ENCODE peak calls at places on chromosomes 12 and 14, in nine cellular contexts. J is gastrocnemius medialis; S is GDM1; U is body of pancreas; H is stimulated activated CD4-positive, alpha-beta T cell treated with anti-CD3 and anti-CD28 coated beads, Interleukin-2, amount 100 ng/mL, for 24 hours; V is Caco-2; B is tibial artery; Z is GM04504; P is right lobe of liver. X is an unnamed sample.

GRCh38 chr12:43284441-43284840 is 267.6 kb downstream of the ADAMTS20 start:
- DNase-seq in P (no peak), U (no peak), J (no peak), V (no peak), H (no peak), B (no peak), S (no peak), Z (no peak), X (no peak)

GRCh38 chr14:62718629-62719028 is 326.6 kb downstream of the KCNH5 start:
- DNase-seq in J (no peak), Z (no peak), P (no peak), H (no peak), U (no peak), S (no peak), V (no peak), B (no peak), X (no peak)

GRCh38 chr14:96637521-96637920 is 135.3 kb downstream of the PAPOLA start:
- DNase-seq in S (no peak), B (no peak), V (no peak), J (no peak), P (no peak), H (no peak), U (no peak), Z (no peak), X (no peak)

GRCh38 chr12:65778268-65779090 is 45.8 kb upstream of the HMGA2 start:
- DNase-seq in H (no peak), U (no peak), P (no peak), V (no peak), B (no peak), Z (peak), J (no peak), S (no peak), X (no peak)

GRCh38 chr14:24138396-24139271 is 2.6 kb downstream of the PSME1 start:
- DNase-seq in J (no peak), B (no peak), S (no peak), H (no peak), Z (no peak), U (no peak), P (no peak), V (no peak), X (no peak)

GRCh38 chr14:22540811-22541360 is 48.1 kb downstream of the DAD1 start:
- DNase-seq in B (no peak), S (no peak), V (no peak), J (no peak), P (no peak), H (no peak), Z (no peak), U (no peak), X (no peak)

GRCh38 chr14:105087308-105087962 is 22.2 kb upstream of the GPR132 start:
- DNase-seq in B (no peak), Z (no peak), H (peak), P (no peak), V (peak), U (no peak), S (no peak), J (no peak), X (no peak)

GRCh38 chr14:104978774-104979691 is 859 bp upstream of the AHNAK2 start:
- DNase-seq in B (no peak), V (no peak), H (no peak), U (no peak), J (no peak), S (no peak), Z (no peak), P (no peak), X (no peak)

GRCh38 chr12:42759622-42760273 is 170.2 kb upstream of the PRICKLE1 start:
- DNase-seq in U (peak), P (no peak), B (peak), J (peak), S (no peak), Z (peak), H (no peak), V (no peak), X (no peak)

GRCh38 chr12:52715416-52715815 is 12.1 kb upstream of the KRT77 start:
- DNase-seq in U (no peak), B (no peak), J (no peak), Z (no peak), S (no peak), P (no peak), V (peak), H (peak), X (no peak)

GRCh38 chr14:103074699-103075341 is 9.2 kb upstream of the LBHD2 start:
- DNase-seq in Z (no peak), S (no peak), H (peak), J (peak), V (no peak), B (peak), P (peak), U (peak), X (no peak)

GRCh38 chr12:84842406-84843013 is 70.1 kb downstream of the SLC6A15 start:
- DNase-seq in J (no peak), U (no peak), S (no peak), Z (peak), B (no peak), V (peak), P (no peak), H (no peak), X (no peak)